ENCODE peak calls at places on chromosomes 11 and 22, in six cellular contexts. P is transverse colon, U is adrenal gland, D is AG10803, S is MCF 10A, V is brain microvascular endothelial cell. L is an unnamed sample.

GRCh38 chr11:34313099-34313517 is 44.7 kb downstream of the ABTB2 start:
- DNase-seq in P (no peak), U (no peak), D (peak; percentile 44), S (no peak), V (no peak), L (peak; percentile 24)

GRCh38 chr11:69157156-69157821 is 1.6 kb downstream of the SMIM38 start:
- DNase-seq in P (no peak), U (no peak), D (peak; percentile 50), S (no peak), V (no peak), L (no peak)

GRCh38 chr11:865512-866430 is 23.1 kb downstream of the TSPAN4 start:
- DNase-seq in P (no peak), U (no peak), D (no peak), S (no peak), V (no peak), L (no peak)

GRCh38 chr11:32002311-32002710 is 88.6 kb upstream of the RCN1 start:
- DNase-seq in P (no peak), U (no peak), D (peak; percentile 42), S (no peak), V (no peak), L (no peak)

GRCh38 chr11:35087648-35088047 is 51.3 kb upstream of the CD44 start:
- DNase-seq in P (no peak), U (no peak), D (peak; percentile 78), S (no peak), V (no peak), L (no peak)

GRCh38 chr11:60786811-60787567 is 1.9 kb downstream of the MS4A10 start:
- DNase-seq in P (peak; percentile 71), U (no peak), D (peak; percentile 63), S (peak; percentile 44), V (peak; percentile 82), L (no peak)

GRCh38 chr11:74519719-74520118 is 26.2 kb upstream of the LIPT2 start:
- DNase-seq in P (no peak), U (no peak), D (no peak), S (no peak), V (no peak), L (no peak)

GRCh38 chr11:84923489-84923888 is 703.7 kb downstream of the DLG2 start:
- DNase-seq in P (no peak), U (no peak), D (no peak), S (no peak), V (no peak), L (no peak)

GRCh38 chr11:31887180-31887579 is 76.1 kb upstream of the PAX6 start:
- DNase-seq in P (no peak), U (no peak), D (no peak), S (peak; percentile 20), V (no peak), L (no peak)

GRCh38 chr11:18844753-18845367 is 53.3 kb upstream of the PTPN5 start:
- DNase-seq in P (no peak), U (no peak), D (peak; percentile 42), S (peak; percentile 55), V (peak; percentile 37), L (no peak)

GRCh38 chr11:43802509-43802908 is 78.1 kb upstream of the ALKBH3 start:
- DNase-seq in P (no peak), U (no peak), D (no peak), S (peak; percentile 11), V (no peak), L (no peak)

GRCh38 chr11:96314326-96315050 is 28.5 kb downstream of the MAML2 start:
- DNase-seq in P (peak; percentile 36), U (no peak), D (peak; percentile 83), S (no peak), V (peak; percentile 51), L (no peak)

GRCh38 chr11:112345166-112345565 is 84.5 kb upstream of the PLET1 start:
- DNase-seq in P (no peak), U (no peak), D (no peak), S (no peak), V (no peak), L (no peak)

GRCh38 chr11:122032317-122032716 is 83.7 kb downstream of the BLID start:
- DNase-seq in P (no peak), U (no peak), D (peak; percentile 98), S (peak; percentile 29), V (no peak), L (no peak)

GRCh38 chr11:43130616-43131015 is 181.2 kb upstream of the API5 start:
- DNase-seq in P (no peak), U (peak; percentile 51), D (no peak), S (no peak), V (no peak), L (no peak)

GRCh38 chr11:101582242-101583052 is 1.4 kb downstream of the TRPC6 start:
- DNase-seq in P (no peak), U (no peak), D (no peak), S (no peak), V (peak; percentile 9), L (no peak)

GRCh38 chr11:75303544-75304224 is 47.8 kb downstream of the ARRB1 start:
- DNase-seq in P (no peak), U (no peak), D (no peak), S (no peak), V (no peak), L (no peak)

GRCh38 chr22:37160037-37160436 is 10.3 kb upstream of the IL2RB start:
- DNase-seq in P (no peak), U (no peak), D (no peak), S (no peak), V (no peak), L (no peak)
- TF ChIP-seq CTCF in P (no peak), U (no peak), D (no peak), S (no peak), V (no peak), L (no peak)

GRCh38 chr11:78905756-78906155 is 331.1 kb upstream of the NARS2 start:
- DNase-seq in P (no peak), U (peak; percentile 17), D (no peak), S (no peak), V (no peak), L (no peak)

GRCh38 chr11:78898376-78898775 is 323.7 kb upstream of the NARS2 start:
- DNase-seq in P (no peak), U (no peak), D (no peak), S (no peak), V (no peak), L (no peak)

GRCh38 chr11:78907636-78908035 is 333.0 kb upstream of the NARS2 start:
- DNase-seq in P (no peak), U (no peak), D (no peak), S (peak; percentile 72), V (no peak), L (no peak)

GRCh38 chr11:78901831-78902230 is 327.2 kb upstream of the NARS2 start:
- DNase-seq in P (no peak), U (no peak), D (no peak), S (no peak), V (no peak), L (no peak)

DNA sequence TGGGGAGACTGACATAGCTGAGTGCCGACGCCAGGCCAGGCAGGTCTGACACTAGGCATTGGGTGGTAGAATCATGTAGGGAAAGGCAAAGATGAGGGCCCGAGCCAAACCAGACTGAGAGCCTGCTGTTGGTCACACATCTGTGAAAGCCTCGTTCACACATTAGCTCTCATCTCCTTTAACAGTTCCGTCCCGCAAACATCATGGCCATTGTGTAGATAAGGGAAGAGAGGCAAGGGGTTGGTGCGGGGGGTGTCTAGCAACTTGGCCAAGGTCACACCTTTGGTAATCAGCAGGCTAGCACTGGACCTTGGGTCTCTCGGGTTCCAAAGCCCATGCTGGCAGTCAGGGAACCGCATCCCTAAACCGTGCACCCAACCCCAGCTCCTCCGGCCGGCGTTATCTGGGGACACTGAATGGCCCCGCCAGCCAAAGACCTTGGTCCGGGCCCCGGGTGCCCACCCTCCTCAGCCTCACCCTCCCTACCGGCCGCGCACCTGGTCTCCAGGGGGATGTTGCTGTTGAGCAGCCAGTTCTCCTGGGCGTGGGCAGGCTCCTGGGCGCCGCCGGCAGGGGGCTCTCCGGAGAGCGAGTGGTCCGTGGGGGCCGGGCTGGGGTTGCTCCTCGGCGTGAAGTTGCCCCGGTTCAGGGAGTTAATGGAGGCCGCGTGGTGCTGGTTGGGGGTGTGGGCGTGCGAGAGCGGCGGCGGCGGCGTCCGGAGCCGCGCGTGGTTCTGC is 328.3 kb upstream of the NARS2 start:
- DNase-seq in P (no peak), U (no peak), D (no peak), S (no peak), V (no peak), L (no peak)
- TF ChIP-seq CTCF in P (no peak), U (no peak), D (no peak), S (no peak), V (no peak), L (no peak)

GRCh38 chr11:48109046-48109666 is 107.5 kb upstream of the OR4B1 start:
- DNase-seq in P (no peak), U (no peak), D (peak; percentile 66), S (peak; percentile 54), V (no peak), L (no peak)
- TF ChIP-seq CTCF in P (no peak), U (peak; percentile 29), D (peak; percentile 60), S (peak; percentile 28), V (peak; percentile 37), L (no peak)

GRCh38 chr22:17501679-17502285 is 61.5 kb upstream of the SLC25A18 start:
- DNase-seq in P (peak; percentile 9), U (peak; percentile 45), D (peak; percentile 65), S (peak; percentile 79), V (peak; percentile 63), L (no peak)
- TF ChIP-seq CTCF in P (peak; percentile 81), U (peak; percentile 76), D (peak; percentile 75), S (peak; percentile 76), V (peak; percentile 56), L (peak; percentile 43)

GRCh38 chr11:15327786-15328231 is 213.1 kb downstream of the INSC start:
- DNase-seq in P (peak; percentile 50), U (peak; percentile 29), D (peak; percentile 3), S (peak; percentile 62), V (peak; percentile 32), L (no peak)
- TF ChIP-seq CTCF in P (peak; percentile 69), U (peak; percentile 49), D (peak; percentile 44), S (peak; percentile 64), V (peak; percentile 82), L (no peak)

GRCh38 chr11:133215529-133216230 is 316.6 kb downstream of the OPCML start:
- DNase-seq in P (no peak), U (no peak), D (no peak), S (no peak), V (no peak), L (no peak)

GRCh38 chr11:133214646-133215045 is 317.7 kb downstream of the OPCML start:
- DNase-seq in P (no peak), U (no peak), D (no peak), S (no peak), V (no peak), L (no peak)

DNA sequence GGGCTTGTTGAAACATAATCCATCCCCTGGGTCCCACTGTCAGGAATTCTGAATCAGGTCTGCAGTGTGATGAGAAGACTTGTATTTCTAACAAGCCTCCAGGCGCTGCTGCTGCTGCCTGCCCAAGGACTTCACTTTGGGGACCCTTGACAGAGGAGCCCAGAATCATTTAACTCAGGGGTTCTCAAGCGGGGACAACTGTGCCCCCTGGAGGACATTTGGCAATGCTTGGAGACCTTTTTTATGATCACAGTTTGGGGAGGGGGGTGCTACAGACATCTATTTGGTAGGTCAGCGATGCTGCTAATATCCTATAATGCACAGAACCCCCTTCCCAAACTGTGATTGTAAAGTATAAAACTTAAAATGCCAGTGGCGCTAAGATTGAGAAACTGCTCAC is 312.8 kb downstream of the OPCML start:
- DNase-seq in P (no peak), U (no peak), D (no peak), S (no peak), V (no peak), L (no peak)
- TF ChIP-seq CTCF in P (no peak), U (no peak), D (no peak), S (no peak), V (no peak), L (no peak)

GRCh38 chr11:58068640-58069039 is 37.9 kb downstream of the OR6Q1 start:
- DNase-seq in P (no peak), U (no peak), D (no peak), S (no peak), V (no peak), L (no peak)
- TF ChIP-seq CTCF in P (no peak), U (no peak), D (no peak), S (no peak), V (peak; percentile 24), L (no peak)

L was measured in activated B cell treated with CpG ODN at 0.5 μM for 24 hours.